ENCODE peak calls at places on chromosomes 7 and 10, in four cellular contexts. M is effector CD4-positive, alpha-beta T cell; E is activated T-cell treated with anti-CD3 and anti-CD28 coated beads for 1 hour; S is AML-193. F is an unnamed sample.

GRCh38 chr10:29748109-29748650 is 113.4 kb upstream of the SVIL start:
- DNase-seq in S (no peak), M (no peak), E (no peak), F (no peak)

GRCh38 chr10:72310241-72310633 is 36.5 kb downstream of the DDIT4 start:
- DNase-seq in E (no peak), M (no peak), S (no peak), F (no peak)

GRCh38 chr10:71835671-71836593 is 15.1 kb downstream of the PSAP start:
- DNase-seq in M (no peak), E (no peak), S (no peak), F (no peak)

GRCh38 chr7:81616951-81617350 is 152.9 kb downstream of the HGF start:
- DNase-seq in S (no peak), M (no peak), E (no peak), F (no peak)

GRCh38 chr10:127345231-127345965 is 149.0 kb upstream of the INSYN2A start:
- DNase-seq in S (no peak), E (no peak), M (no peak), F (no peak)

GRCh38 chr7:155449880-155450557 is 7.9 kb upstream of the EN2 start:
- DNase-seq in M (no peak), E (no peak), S (no peak), F (no peak)

GRCh38 chr7:2362385-2363088 is 7.9 kb downstream of the EIF3B start:
- DNase-seq in S (no peak), E (no peak), M (no peak), F (no peak)

GRCh38 chr10:126094537-126094936 is 198.2 kb downstream of the FANK1 start:
- DNase-seq in E (no peak), M (no peak), S (no peak), F (no peak)

GRCh38 chr10:11488126-11488525 is 123.3 kb downstream of the USP6NL start:
- DNase-seq in E (no peak), S (no peak), M (no peak), F (no peak)

GRCh38 chr10:37754538-37755323 is 102.7 kb downstream of the ZNF248 start:
- DNase-seq in E (no peak), S (peak), M (no peak), F (no peak)

GRCh38 chr10:13784067-13784466 is 197.3 kb downstream of the PRPF18 start:
- DNase-seq in M (peak), E (no peak), S (no peak), F (no peak)

GRCh38 chr7:2986561-2986960 is 57.1 kb downstream of the CARD11 start:
- DNase-seq in M (no peak), E (no peak), S (no peak), F (no peak)

GRCh38 chr7:40753455-40753854 is 618.6 kb downstream of the SUGCT start:
- DNase-seq in M (no peak), S (no peak), E (no peak), F (no peak)

GRCh38 chr7:91962419-91962818 is 21.8 kb downstream of the AKAP9 start:
- DNase-seq in E (no peak), M (no peak), S (no peak), F (no peak)

GRCh38 chr7:141466151-141466904 is 84.9 kb upstream of the AGK start:
- DNase-seq in S (no peak), M (no peak), E (no peak), F (no peak)

GRCh38 chr7:7159063-7159645 is 23.2 kb upstream of the C1GALT1 start:
- DNase-seq in M (no peak), E (no peak), S (no peak), F (no peak)

F was measured in stimulated activated CD8-positive, alpha-beta memory T cell treated with anti-CD3 and anti-CD28 coated beads, Interleukin-15, amount 100 ng/mL, for 1 hour.